ENCODE peak calls at places on chromosomes 11 and 22, in ten cellular contexts. D, X, G, E, W, O, S, Q, R and L are unnamed samples.

GRCh38 chr22:32809786-32810185 is 8.3 kb downstream of the TIMP3 start:
- DNase-seq in R (no peak), G (no peak), E (no peak), W (no peak), D (no peak), O (no peak), X (no peak), S (no peak), Q (no peak), L (no peak)

GRCh38 chr11:78310500-78310909 is 107.1 kb downstream of the GAB2 start:
- DNase-seq in S (no peak), Q (no peak), O (no peak), X (no peak), D (no peak), G (no peak), E (peak; percentile 55), R (no peak), W (no peak), L (no peak)

GRCh38 chr11:70153133-70153727 is 49.9 kb upstream of the FADD start:
- DNase-seq in O (no peak), D (no peak), E (no peak), X (no peak), S (no peak), Q (no peak), W (no peak), R (no peak), G (no peak), L (no peak)

GRCh38 chr22:47169801-47170140 is 407.3 kb downstream of the TBC1D22A start:
- DNase-seq in D (no peak), Q (no peak), E (no peak), X (no peak), S (no peak), O (no peak), G (no peak), R (no peak), W (no peak), L (no peak)

GRCh38 chr11:30459821-30460220 is 126.3 kb downstream of the MPPED2 start:
- DNase-seq in G (no peak), S (no peak), W (no peak), Q (no peak), O (no peak), X (no peak), R (no peak), D (no peak), E (no peak), L (no peak)

GRCh38 chr22:27228771-27229170 is 571.4 kb downstream of the MIAT start:
- DNase-seq in G (no peak), X (no peak), O (no peak), Q (no peak), D (no peak), W (peak; percentile 43), R (no peak), E (no peak), S (no peak), L (no peak)

GRCh38 chr11:64787526-64788320 is 9.4 kb upstream of the SF1 start:
- DNase-seq in R (peak; percentile 52), G (no peak), W (peak; percentile 62), O (no peak), S (peak; percentile 44), X (peak; percentile 85), Q (no peak), D (peak; percentile 46), E (peak; percentile 50), L (no peak)

GRCh38 chr11:84437129-84438123 is 1151.3 kb upstream of the CCDC90B start:
- DNase-seq in E (no peak), Q (peak; percentile 24), X (peak; percentile 82), W (no peak), S (no peak), O (no peak), R (no peak), G (no peak), D (peak; percentile 40), L (no peak)

GRCh38 chr11:8311366-8311765 is 47.7 kb upstream of the LMO1 start:
- DNase-seq in G (no peak), X (no peak), O (no peak), S (no peak), D (no peak), W (no peak), E (no peak), Q (no peak), R (no peak), L (no peak)

GRCh38 chr11:47616726-47617416 is 22.7 kb upstream of the C1QTNF4 start:
- DNase-seq in S (no peak), R (no peak), O (peak; percentile 55), D (peak; percentile 72), G (no peak), X (peak; percentile 56), W (peak; percentile 80), E (peak; percentile 90), Q (peak; percentile 25), L (no peak)

GRCh38 chr22:47198801-47199251 is 436.4 kb downstream of the TBC1D22A start:
- DNase-seq in G (no peak), O (no peak), W (no peak), R (no peak), X (no peak), Q (no peak), D (no peak), E (no peak), S (no peak), L (no peak)

GRCh38 chr22:46748948-46749681 is 11.1 kb upstream of the CERK start:
- DNase-seq in D (no peak), Q (no peak), X (no peak), E (peak; percentile 49), W (no peak), R (peak; percentile 75), O (no peak), G (no peak), S (peak; percentile 80), L (no peak)

GRCh38 chr11:13008625-13009475 is at the start of gene RASSF10:
- DNase-seq in S (no peak), Q (peak; percentile 79), O (no peak), R (no peak), D (peak; percentile 50), W (peak; percentile 53), G (no peak), X (peak; percentile 95), E (no peak), L (peak; percentile 57)

GRCh38 chr11:31808721-31809542 is 2.2 kb downstream of the PAX6 start:
- DNase-seq in O (no peak), W (no peak), D (no peak), G (no peak), E (no peak), R (no peak), Q (no peak), S (no peak), X (no peak), L (no peak)

GRCh38 chr22:37556750-37557149 is 3.5 kb upstream of the CDC42EP1 start:
- DNase-seq in W (no peak), R (no peak), S (no peak), O (no peak), G (no peak), Q (no peak), E (no peak), X (no peak), D (no peak), L (no peak)

GRCh38 chr22:37019309-37020191 is at the start of the genes MPST and TST:
- DNase-seq in S (peak; percentile 18), O (peak; percentile 70), X (peak; percentile 65), Q (no peak), E (peak; percentile 62), W (peak; percentile 68), G (peak; percentile 55), D (peak; percentile 83), R (peak; percentile 38), L (no peak)